ENCODE peak calls at places on chromosomes 3 and 15, in nine cellular contexts. L is CD8-positive, alpha-beta T cell; P is EH; H is occipital lobe; D is CD8-positive, alpha-beta memory T cell; F is NCI-H1105 treated with DMSO at 0.1 percent for 48 hours; M is T-helper 2 cell; Y is nephron progenitor cell; U is dorsolateral prefrontal cortex. B is an unnamed sample.

GRCh38 chr3:177640319-177640997 is 443.2 kb upstream of the TBL1XR1 start:
- DNase-seq in F (peak; percentile 86), U (no peak), M (no peak), D (no peak), L (no peak), P (no peak), Y (no peak), H (no peak), B (no peak)

GRCh38 chr3:86991482-86991815 is 500 bp upstream of the VGLL3 start:
- DNase-seq in U (no peak), H (no peak), L (no peak), M (no peak), F (no peak), D (no peak), P (no peak), Y (no peak), B (no peak)

GRCh38 chr3:15667484-15667883 is 65.9 kb downstream of the BTD start:
- DNase-seq in U (no peak), F (no peak), H (no peak), D (peak; percentile 65), L (peak; percentile 54), Y (no peak), M (no peak), P (no peak), B (no peak)

GRCh38 chr3:39196671-39197446 is 4.5 kb upstream of the XIRP1 start:
- DNase-seq in D (no peak), Y (no peak), L (no peak), F (peak; percentile 67), H (no peak), P (peak; percentile 37), M (no peak), U (no peak), B (peak; percentile 79)

GRCh38 chr3:157135671-157136396 is 24.1 kb downstream of the CCNL1 start:
- DNase-seq in F (no peak), D (no peak), M (no peak), U (peak; percentile 56), Y (no peak), P (peak; percentile 38), H (no peak), L (no peak), B (no peak)

GRCh38 chr3:36095238-36095637 is 285.1 kb upstream of the STAC start:
- DNase-seq in L (no peak), D (no peak), Y (no peak), F (no peak), P (no peak), H (no peak), M (no peak), U (no peak), B (no peak)

GRCh38 chr15:70647396-70647795 is 116.0 kb downstream of the UACA start:
- DNase-seq in L (no peak), F (no peak), Y (no peak), U (no peak), M (no peak), P (no peak), H (no peak), D (no peak), B (no peak)

GRCh38 chr15:79067434-79067833 is 23.1 kb downstream of the RASGRF1 start:
- DNase-seq in P (no peak), L (no peak), F (no peak), Y (no peak), M (no peak), U (no peak), H (no peak), D (no peak), B (no peak)

GRCh38 chr3:136142592-136142991 is 53.5 kb downstream of the MSL2 start:
- DNase-seq in D (no peak), P (peak; percentile 92), Y (no peak), F (no peak), U (no peak), H (no peak), M (no peak), L (no peak), B (no peak)

GRCh38 chr15:65026756-65027155 is 2.7 kb downstream of the MTFMT start:
- DNase-seq in F (no peak), P (no peak), D (no peak), L (no peak), M (no peak), Y (no peak), H (no peak), U (no peak), B (no peak)

GRCh38 chr3:109224333-109224732 is 87.8 kb downstream of the C3orf85 start:
- DNase-seq in U (no peak), Y (no peak), D (no peak), F (no peak), H (no peak), P (no peak), L (no peak), M (no peak), B (no peak)

GRCh38 chr3:21417991-21418390 is 333.0 kb downstream of the ZNF385D start:
- DNase-seq in D (no peak), P (peak; percentile 81), U (no peak), M (no peak), F (no peak), Y (no peak), H (no peak), L (no peak), B (no peak)

GRCh38 chr3:72912532-72912931 is 24.7 kb downstream of the GXYLT2 start:
- DNase-seq in H (no peak), U (no peak), L (no peak), D (no peak), P (no peak), M (no peak), Y (no peak), F (no peak), B (no peak)

GRCh38 chr15:58409861-58410260 is 21.9 kb upstream of the LIPC start:
- DNase-seq in M (no peak), F (no peak), U (no peak), Y (no peak), P (no peak), D (no peak), L (no peak), H (no peak), B (no peak)

GRCh38 chr3:178665747-178666146 is 129.5 kb downstream of the KCNMB2 start:
- DNase-seq in H (no peak), F (no peak), U (no peak), Y (no peak), D (no peak), P (no peak), L (no peak), M (no peak), B (no peak)

GRCh38 chr3:21745971-21746370 is 5.0 kb downstream of the ZNF385D start:
- DNase-seq in F (no peak), H (no peak), Y (no peak), M (no peak), D (no peak), P (peak; percentile 18), U (no peak), L (no peak), B (no peak)

GRCh38 chr15:67707520-67708283 is 117.6 kb upstream of the SKOR1 start:
- DNase-seq in L (no peak), Y (no peak), P (peak; percentile 8), H (no peak), F (no peak), U (no peak), D (no peak), M (no peak), B (no peak)

GRCh38 chr3:111715911-111716523 is 120.9 kb upstream of the ZBED2 start:
- DNase-seq in Y (peak; percentile 58), P (peak; percentile 76), H (no peak), M (peak; percentile 35), D (no peak), F (peak; percentile 43), L (peak; percentile 44), U (no peak), B (no peak)

GRCh38 chr3:73433079-73433478 is 191.7 kb downstream of the PDZRN3 start:
- DNase-seq in P (peak; percentile 15), M (no peak), Y (no peak), D (no peak), U (no peak), H (no peak), L (no peak), F (no peak), B (no peak)

GRCh38 chr15:81516461-81516860 is 142.4 kb upstream of the TMC3 start:
- DNase-seq in Y (no peak), M (no peak), U (no peak), D (no peak), P (peak; percentile 79), H (no peak), L (no peak), F (no peak), B (no peak)

GRCh38 chr15:76200083-76200465 is 111.2 kb downstream of the ETFA start:
- DNase-seq in Y (no peak), H (no peak), P (no peak), U (no peak), L (no peak), F (no peak), M (no peak), D (no peak), B (no peak)

GRCh38 chr3:50204804-50205718 is at the start of gene SLC38A3:
- DNase-seq in L (peak; percentile 28), D (peak; percentile 10), U (no peak), Y (peak; percentile 82), P (no peak), M (no peak), H (no peak), F (no peak), B (peak; percentile 37)

GRCh38 chr3:48301814-48302194 is 31.7 kb downstream of the SPINK8 start:
- DNase-seq in H (peak; percentile 4), F (peak; percentile 8), M (no peak), P (peak; percentile 32), Y (no peak), D (no peak), L (no peak), U (no peak), B (no peak)

GRCh38 chr15:90594297-90594696 is 64.6 kb downstream of the CRTC3 start:
- DNase-seq in Y (no peak), L (peak; percentile 90), P (no peak), M (peak; percentile 66), U (no peak), F (no peak), D (peak; percentile 67), H (peak; percentile 33), B (peak; percentile 43)

GRCh38 chr3:72659609-72660008 is 188.6 kb downstream of the SHQ1 start:
- DNase-seq in F (peak; percentile 47), Y (no peak), M (no peak), D (no peak), P (peak; percentile 20), H (no peak), L (no peak), U (no peak), B (no peak)

GRCh38 chr3:65181397-65181871 is 493.6 kb upstream of the ADAMTS9 start:
- DNase-seq in P (no peak), D (no peak), U (no peak), L (no peak), Y (no peak), H (no peak), F (no peak), M (no peak), B (no peak)

GRCh38 chr3:171954644-171955365 is 84.6 kb upstream of the FNDC3B start:
- DNase-seq in M (no peak), P (no peak), F (no peak), D (no peak), L (no peak), Y (no peak), H (no peak), U (no peak), B (no peak)

GRCh38 chr3:71130516-71131384 is 452.8 kb downstream of the FOXP1 start:
- DNase-seq in D (peak; percentile 74), P (peak; percentile 86), U (peak; percentile 56), L (peak; percentile 84), F (peak; percentile 38), Y (peak; percentile 21), M (peak; percentile 55), H (peak; percentile 31), B (peak; percentile 12)

GRCh38 chr3:197293605-197294237 is 4.7 kb downstream of the DLG1 start:
- DNase-seq in M (no peak), H (no peak), P (no peak), U (no peak), D (no peak), Y (no peak), F (no peak), L (no peak), B (no peak)

B was measured in cerebellum.